ENCODE peak calls at places on chromosomes 12 and 14, in six cellular contexts. L is left ventricle myocardium inferior, X is tibial nerve, D is psoas muscle, G is HCT116, E is cardiac fibroblast. Z is an unnamed sample.

GRCh38 chr14:26008290-26008689 is 589.5 kb downstream of the NOVA1 start:
- DNase-seq in L (no peak), X (no peak), D (no peak), G (no peak), E (peak; percentile 27), Z (peak; percentile 45)

GRCh38 chr12:56803750-56804149 is 40.6 kb downstream of the HSD17B6 start:
- DNase-seq in L (peak; percentile 26), X (no peak), D (peak; percentile 20), G (no peak), E (no peak), Z (no peak)

GRCh38 chr12:30624009-30624408 is 71.7 kb downstream of the IPO8 start:
- DNase-seq in L (no peak), X (no peak), D (no peak), G (no peak), E (no peak), Z (no peak)

GRCh38 chr12:109292342-109292711 is 16.8 kb downstream of the FOXN4 start:
- DNase-seq in L (no peak), X (no peak), D (no peak), G (no peak), E (no peak), Z (no peak)

GRCh38 chr12:119936705-119937323 is 52.2 kb upstream of the BICDL1 start:
- DNase-seq in L (no peak), X (no peak), D (no peak), G (no peak), E (no peak), Z (no peak)

GRCh38 chr12:116236148-116236731 is 41.3 kb downstream of the MED13L start:
- DNase-seq in L (peak; percentile 33), X (peak; percentile 32), D (no peak), G (no peak), E (peak; percentile 73), Z (peak; percentile 81)

GRCh38 chr14:105913221-105913620 is 386.8 kb downstream of the TMEM121 start:
- DNase-seq in L (no peak), X (no peak), D (peak; percentile 2), G (no peak), E (no peak), Z (no peak)

GRCh38 chr12:132452596-132453350 is 37.2 kb upstream of the FBRSL1 start:
- DNase-seq in L (no peak), X (no peak), D (no peak), G (no peak), E (no peak), Z (no peak)

GRCh38 chr12:121190523-121191031 is 19.4 kb upstream of the P2RX4 start:
- DNase-seq in L (no peak), X (no peak), D (no peak), G (no peak), E (peak; percentile 97), Z (peak; percentile 95)

GRCh38 chr12:88029093-88029665 is at the start of gene C12orf50:
- DNase-seq in L (no peak), X (no peak), D (no peak), G (no peak), E (no peak), Z (no peak)

GRCh38 chr12:7495136-7495535 is 8.4 kb downstream of the CD163 start:
- DNase-seq in L (no peak), X (no peak), D (no peak), G (no peak), E (no peak), Z (no peak)

GRCh38 chr12:58918475-58918874 is 1.8 kb downstream of the LRIG3 start:
- DNase-seq in L (no peak), X (no peak), D (no peak), G (no peak), E (peak; percentile 9), Z (no peak)

GRCh38 chr14:76760331-76761197 is 704 bp upstream of the VASH1 start:
- DNase-seq in L (no peak), X (no peak), D (no peak), G (no peak), E (no peak), Z (no peak)

GRCh38 chr12:6644903-6645302 is 2.3 kb downstream of the ACRBP start:
- DNase-seq in L (no peak), X (peak; percentile 28), D (no peak), G (no peak), E (no peak), Z (no peak)

GRCh38 chr14:100215330-100215885 is 23.5 kb upstream of the YY1 start:
- DNase-seq in L (no peak), X (no peak), D (no peak), G (no peak), E (no peak), Z (no peak)

GRCh38 chr14:70622111-70622712 is 19.5 kb upstream of the TTC9 start:
- DNase-seq in L (no peak), X (no peak), D (no peak), G (peak; percentile 53), E (peak; percentile 47), Z (peak; percentile 76)

GRCh38 chr14:92938890-92939671 is 16.1 kb downstream of the CHGA start:
- DNase-seq in L (no peak), X (no peak), D (no peak), G (no peak), E (no peak), Z (no peak)

GRCh38 chr12:46835785-46836184 is 10.0 kb upstream of the SLC38A4 start:
- DNase-seq in L (no peak), X (no peak), D (no peak), G (no peak), E (no peak), Z (no peak)

GRCh38 chr12:54021432-54022013 is 6.7 kb upstream of the HOXC6 start:
- DNase-seq in L (no peak), X (no peak), D (peak; percentile 57), G (no peak), E (no peak), Z (no peak)

GRCh38 chr12:18424857-18425256 is 163.5 kb downstream of the PIK3C2G start:
- DNase-seq in L (no peak), X (no peak), D (no peak), G (no peak), E (no peak), Z (no peak)

GRCh38 chr12:26938660-26939185 is 453 bp downstream of the FGFR1OP2 start:
- DNase-seq in L (no peak), X (peak; percentile 14), D (no peak), G (peak; percentile 3), E (no peak), Z (no peak)

GRCh38 chr14:56121786-56122185 is 3.6 kb downstream of the PELI2 start:
- DNase-seq in L (no peak), X (no peak), D (no peak), G (no peak), E (peak; percentile 50), Z (no peak)

GRCh38 chr14:24441904-24442239 is 704 bp downstream of the SDR39U1 start:
- DNase-seq in L (no peak), X (no peak), D (no peak), G (no peak), E (peak; percentile 64), Z (no peak)

GRCh38 chr12:116123511-116124258 is 153.8 kb downstream of the MED13L start:
- DNase-seq in L (no peak), X (no peak), D (peak; percentile 37), G (no peak), E (peak; percentile 72), Z (peak; percentile 62)

GRCh38 chr14:68689426-68689825 is 103.4 kb downstream of the ZFP36L1 start:
- DNase-seq in L (no peak), X (no peak), D (no peak), G (no peak), E (no peak), Z (no peak)

GRCh38 chr12:21940549-21940948 is 677 bp downstream of the ABCC9 start:
- DNase-seq in L (no peak), X (no peak), D (no peak), G (no peak), E (peak; percentile 56), Z (no peak)

GRCh38 chr12:21939435-21939834 is 1.8 kb downstream of the ABCC9 start:
- DNase-seq in L (no peak), X (no peak), D (no peak), G (no peak), E (peak; percentile 71), Z (no peak)

GRCh38 chr12:21940972-21941521 is at the start of gene ABCC9:
- DNase-seq in L (peak; percentile 68), X (peak; percentile 17), D (peak; percentile 72), G (no peak), E (peak; percentile 58), Z (peak; percentile 29)

GRCh38 chr12:21941522-21942376 is 523 bp upstream of the ABCC9 start:
- DNase-seq in L (peak; percentile 71), X (no peak), D (peak; percentile 71), G (no peak), E (peak; percentile 72), Z (peak; percentile 40)

DNA sequence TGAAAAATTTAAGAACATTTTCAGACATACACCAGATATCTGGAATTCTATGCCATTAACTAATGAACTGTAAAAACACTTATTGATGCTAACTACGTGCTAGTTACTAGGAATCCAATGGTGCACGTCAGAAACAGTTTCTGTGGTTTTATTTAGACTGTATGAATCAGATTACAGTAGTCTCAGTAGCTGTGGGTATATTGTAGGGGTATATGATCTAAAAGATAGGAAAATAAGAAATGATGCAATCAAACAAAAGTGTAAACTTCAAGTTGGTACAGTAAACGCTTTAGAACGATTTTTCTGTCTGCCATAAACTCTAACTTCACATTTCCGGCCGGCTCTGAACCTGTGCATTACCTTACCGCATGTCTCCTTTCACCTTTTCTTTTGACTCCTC is 2.3 kb downstream of the ABCC9 start:
- DNase-seq in L (no peak), X (no peak), D (no peak), G (no peak), E (peak; percentile 48), Z (no peak)
- H3K4me3 ChIP-seq in L (peak overlapping the region; percentile 71), X (no peak overlapping the region), D (peak overlapping the region; percentile 80), G (no peak overlapping the region), E (no peak overlapping the region), Z (no peak overlapping the region)

GRCh38 chr12:1496162-1496925 is 98.0 kb downstream of the FBXL14 start:
- DNase-seq in L (no peak), X (no peak), D (peak; percentile 43), G (no peak), E (no peak), Z (peak; percentile 18)
- H3K4me3 ChIP-seq in L (peak overlapping the region; percentile 21), X (no peak overlapping the region), D (peak overlapping the region; percentile 47), G (no peak overlapping the region), E (no peak overlapping the region), Z (no peak overlapping the region)

GRCh38 chr14:73237786-73238261 is 518 bp downstream of the PAPLN start:
- DNase-seq in L (no peak), X (peak; percentile 8), D (no peak), G (no peak), E (no peak), Z (no peak)

GRCh38 chr14:73238262-73238852 is 1.1 kb downstream of the PAPLN start:
- DNase-seq in L (no peak), X (peak; percentile 14), D (no peak), G (peak; percentile 6), E (peak; percentile 75), Z (peak; percentile 94)

GRCh38 chr14:73236752-73237218 is 521 bp upstream of the PAPLN start:
- DNase-seq in L (no peak), X (no peak), D (no peak), G (no peak), E (no peak), Z (no peak)

GRCh38 chr14:73236157-73236556 is 1.1 kb upstream of the PAPLN start:
- DNase-seq in L (no peak), X (peak; percentile 11), D (no peak), G (no peak), E (no peak), Z (no peak)

GRCh38 chr14:73237219-73237785 is at the start of gene PAPLN:
- DNase-seq in L (no peak), X (peak; percentile 44), D (peak; percentile 44), G (peak; percentile 8), E (peak; percentile 24), Z (peak; percentile 48)
- H3K4me3 ChIP-seq in L (peak within 1 kb of the TSS; percentile 70), X (peak within 1 kb of the TSS; percentile 66), D (peak within 1 kb of the TSS; percentile 63), G (peak within 1 kb of the TSS; percentile 75), E (peak within 1 kb of the TSS; percentile 56), Z (peak within 1 kb of the TSS; percentile 83)

GRCh38 chr12:92034858-92035401 is 110.7 kb downstream of the BTG1 start:
- DNase-seq in L (peak; percentile 43), X (peak; percentile 41), D (peak; percentile 25), G (peak; percentile 6), E (peak; percentile 83), Z (peak; percentile 89)
- H3K4me3 ChIP-seq in L (peak overlapping the region; percentile 42), X (no peak overlapping the region), D (peak overlapping the region; percentile 8), G (peak overlapping the region; percentile 34), E (no peak overlapping the region), Z (peak overlapping the region; percentile 39)

Z was measured in choroid plexus epithelial cell.